ENCODE peak calls at places on chromosomes 6 and 20, in five cellular contexts. Y is CD4-positive, alpha-beta T cell; A is astrocyte of the spinal cord; D is GM13977; X is astrocyte of the cerebellum. B is an unnamed sample.

GRCh38 chr20:59006864-59007757 is at the start of gene CTSZ:
- DNase-seq in Y (no peak), A (no peak), D (peak; percentile 85), X (no peak), B (peak; percentile 92)

GRCh38 chr6:125519367-125519766 is 217.6 kb upstream of the HDDC2 start:
- DNase-seq in Y (no peak), A (peak; percentile 61), D (no peak), X (peak; percentile 32), B (no peak)

GRCh38 chr6:144581807-144582537 is 296.8 kb downstream of the UTRN start:
- DNase-seq in Y (no peak), A (peak; percentile 46), D (peak; percentile 5), X (no peak), B (no peak)

GRCh38 chr20:25321262-25321831 is 69.3 kb downstream of the ABHD12 start:
- DNase-seq in Y (no peak), A (no peak), D (no peak), X (no peak), B (peak; percentile 71)

GRCh38 chr6:15554728-15555100 is 108.1 kb downstream of the DTNBP1 start:
- DNase-seq in Y (no peak), A (no peak), D (no peak), X (no peak), B (no peak)

GRCh38 chr6:138004423-138005287 is 102.6 kb downstream of the PERP start:
- DNase-seq in Y (no peak), A (peak; percentile 33), D (peak; percentile 54), X (no peak), B (no peak)

GRCh38 chr6:161463061-161463460 is 189.2 kb upstream of the AGPAT4 start:
- DNase-seq in Y (no peak), A (no peak), D (no peak), X (no peak), B (no peak)

GRCh38 chr6:133184798-133185380 is 56.3 kb upstream of the EYA4 start:
- DNase-seq in Y (no peak), A (peak; percentile 41), D (no peak), X (peak; percentile 26), B (no peak)

GRCh38 chr6:157615411-157615763 is 207.7 kb upstream of the SNX9 start:
- DNase-seq in Y (no peak), A (peak; percentile 9), D (no peak), X (no peak), B (no peak)

GRCh38 chr20:51154708-51155690 is 132.1 kb upstream of the KCNG1 start:
- DNase-seq in Y (no peak), A (no peak), D (no peak), X (no peak), B (no peak)

GRCh38 chr6:11752350-11752749 is 26.3 kb downstream of the ADTRP start:
- DNase-seq in Y (no peak), A (no peak), D (no peak), X (no peak), B (no peak)

GRCh38 chr6:48671506-48671905 is 560.5 kb upstream of the PTCHD4 start:
- DNase-seq in Y (no peak), A (no peak), D (no peak), X (no peak), B (no peak)

GRCh38 chr6:118307581-118307980 is 240.5 kb upstream of the PLN start:
- DNase-seq in Y (no peak), A (no peak), D (no peak), X (no peak), B (no peak)

GRCh38 chr20:137668-138131 is 4.7 kb upstream of the DEFB126 start:
- DNase-seq in Y (no peak), A (no peak), D (no peak), X (no peak), B (no peak)

GRCh38 chr6:111159628-111160027 is 72.3 kb downstream of the SLC16A10 start:
- DNase-seq in Y (no peak), A (no peak), D (no peak), X (no peak), B (no peak)

GRCh38 chr6:56168601-56169000 is 78.8 kb downstream of the COL21A1 start:
- DNase-seq in Y (no peak), A (no peak), D (no peak), X (no peak), B (no peak)

GRCh38 chr6:35401514-35401913 is 50.6 kb upstream of the FANCE start:
- DNase-seq in Y (no peak), A (no peak), D (no peak), X (no peak), B (no peak)

GRCh38 chr6:112600168-112600567 is 253.0 kb downstream of the RFPL4B start:
- DNase-seq in Y (no peak), A (no peak), D (no peak), X (no peak), B (no peak)

GRCh38 chr20:63977392-63978276 is 1.8 kb downstream of the SAMD10 start:
- DNase-seq in Y (peak; percentile 63), A (peak; percentile 78), D (no peak), X (no peak), B (no peak)

GRCh38 chr20:4483961-4484360 is 237.7 kb upstream of the PRND start:
- DNase-seq in Y (no peak), A (no peak), D (no peak), X (no peak), B (no peak)

GRCh38 chr20:1617055-1617454 is 2.8 kb downstream of the SIRPB1 start:
- DNase-seq in Y (no peak), A (no peak), D (no peak), X (no peak), B (no peak)

GRCh38 chr20:21554985-21555384 is 41.1 kb upstream of the NKX2-2 start:
- DNase-seq in Y (no peak), A (no peak), D (no peak), X (no peak), B (no peak)

GRCh38 chr6:48199502-48199901 is 88.5 kb upstream of the PTCHD4 start:
- DNase-seq in Y (no peak), A (no peak), D (no peak), X (no peak), B (no peak)

GRCh38 chr20:37897008-37897548 is 5.8 kb upstream of the VSTM2L start:
- DNase-seq in Y (no peak), A (peak; percentile 42), D (no peak), X (peak; percentile 20), B (no peak)

GRCh38 chr6:144278659-144279314 is 6.3 kb upstream of the UTRN start:
- DNase-seq in Y (no peak), A (no peak), D (no peak), X (no peak), B (no peak)

GRCh38 chr6:145155411-145155810 is 579.9 kb downstream of the EPM2A start:
- DNase-seq in Y (no peak), A (peak; percentile 20), D (no peak), X (no peak), B (no peak)

GRCh38 chr6:155301867-155302266 is 12.4 kb downstream of the TFB1M start:
- DNase-seq in Y (no peak), A (peak; percentile 83), D (no peak), X (peak; percentile 79), B (no peak)

GRCh38 chr6:1111361-1111760 is 200.5 kb upstream of the FOXQ1 start:
- DNase-seq in Y (no peak), A (no peak), D (no peak), X (no peak), B (no peak)

GRCh38 chr6:2959909-2960719 is 11.3 kb downstream of the SERPINB6 start:
- DNase-seq in Y (no peak), A (peak; percentile 61), D (no peak), X (peak; percentile 27), B (no peak)

GRCh38 chr6:4567141-4567540 is 209.1 kb upstream of the CDYL start:
- DNase-seq in Y (no peak), A (peak; percentile 46), D (no peak), X (no peak), B (no peak)